ENCODE peak calls at places on chromosome 1, in seven cellular contexts. R is mucosa of descending colon, Q is thoracic aorta, S is dorsolateral prefrontal cortex, Y is BE2C, W is fibroblast of lung, T is kidney epithelial cell. G is an unnamed sample.

GRCh38 chr1:90357980-90358379 is 359.1 kb downstream of the BARHL2 start:
- DNase-seq in R (no peak), Y (no peak), W (no peak), Q (no peak), S (no peak), T (no peak), G (no peak)

GRCh38 chr1:97094257-97094972 is 372.8 kb downstream of the PTBP2 start:
- DNase-seq in T (peak), R (no peak), S (no peak), W (peak), Y (no peak), Q (no peak), G (peak)

GRCh38 chr1:30087465-30087864 is 635.9 kb downstream of the MATN1 start:
- DNase-seq in S (no peak), W (no peak), Y (no peak), T (no peak), Q (no peak), R (no peak), G (no peak)

GRCh38 chr1:30962609-30963508 is 54.3 kb upstream of the SDC3 start:
- DNase-seq in W (no peak), T (no peak), S (no peak), Q (no peak), R (no peak), Y (no peak), G (no peak)

GRCh38 chr1:19481826-19482398 is 3.4 kb downstream of the CAPZB start:
- DNase-seq in Y (no peak), S (no peak), W (no peak), Q (no peak), R (no peak), T (no peak), G (no peak)

GRCh38 chr1:98360864-98361263 is 300.7 kb upstream of the SNX7 start:
- DNase-seq in S (no peak), Q (no peak), W (no peak), T (no peak), Y (no peak), R (no peak), G (no peak)

GRCh38 chr1:93554883-93555872 is 107.3 kb downstream of the FNBP1L start:
- DNase-seq in Y (no peak), S (no peak), T (no peak), R (no peak), W (no peak), Q (no peak), G (no peak)

GRCh38 chr1:167533851-167534300 is 15.5 kb upstream of the CD247 start:
- DNase-seq in Q (no peak), Y (peak), W (peak), T (no peak), R (peak), S (peak), G (no peak)

GRCh38 chr1:116409751-116410182 is 36.7 kb downstream of the ATP1A1 start:
- DNase-seq in R (no peak), Q (no peak), Y (no peak), S (no peak), W (no peak), T (no peak), G (no peak)

GRCh38 chr1:152707860-152708259 is at the start of gene LCE4A:
- DNase-seq in S (no peak), R (no peak), Q (no peak), Y (no peak), W (no peak), T (no peak), G (no peak)

GRCh38 chr1:237166031-237166430 is 124.0 kb downstream of the RYR2 start:
- DNase-seq in W (no peak), Q (no peak), Y (no peak), T (no peak), S (no peak), R (no peak), G (no peak)

GRCh38 chr1:153534933-153535663 is 693 bp downstream of the S100A6 start:
- DNase-seq in T (no peak), W (peak), S (peak), Y (no peak), R (peak), Q (peak), G (no peak)

GRCh38 chr1:177556163-177556562 is 385.4 kb downstream of the BRINP2 start:
- DNase-seq in W (no peak), Q (no peak), R (no peak), S (no peak), T (no peak), Y (no peak), G (no peak)

GRCh38 chr1:63322248-63322943 is at the start of gene FOXD3:
- DNase-seq in Y (peak), W (no peak), T (no peak), R (peak), S (no peak), Q (no peak), G (no peak)

GRCh38 chr1:92791487-92792058 is 6.7 kb upstream of the EVI5 start:
- DNase-seq in Q (no peak), T (no peak), W (no peak), R (no peak), Y (no peak), S (no peak), G (no peak)

GRCh38 chr1:247102381-247102780 is 1.8 kb downstream of the ZNF669 start:
- DNase-seq in S (no peak), W (peak), R (no peak), Y (no peak), Q (no peak), T (no peak), G (no peak)

GRCh38 chr1:239814306-239814881 is 277.3 kb upstream of the FMN2 start:
- DNase-seq in R (no peak), W (peak), S (peak), T (peak), Y (peak), Q (no peak), G (peak)

GRCh38 chr1:34163792-34164509 is 1.1 kb downstream of the CSMD2 start:
- DNase-seq in T (no peak), R (no peak), S (peak), Q (no peak), Y (no peak), W (peak), G (no peak)

GRCh38 chr1:184368354-184368753 is 18.5 kb upstream of the C1orf21 start:
- DNase-seq in S (no peak), R (no peak), W (no peak), T (no peak), Q (no peak), Y (no peak), G (no peak)

GRCh38 chr1:62406576-62406975 is 30.3 kb upstream of the USP1 start:
- DNase-seq in T (no peak), R (no peak), Q (no peak), Y (no peak), S (no peak), W (no peak), G (no peak)

GRCh38 chr1:230572121-230573083 is 69.9 kb upstream of the COG2 start:
- DNase-seq in Y (no peak), R (peak), S (no peak), W (no peak), T (peak), Q (no peak), G (no peak)

GRCh38 chr1:183259886-183260285 is 73.8 kb downstream of the LAMC2 start:
- DNase-seq in Y (no peak), W (no peak), S (no peak), T (no peak), R (no peak), Q (no peak), G (no peak)

GRCh38 chr1:150981177-150981804 is 801 bp upstream of the ANXA9 start:
- DNase-seq in S (no peak), Q (no peak), W (no peak), T (no peak), R (peak), Y (peak), G (no peak)

GRCh38 chr1:5646486-5646885 is 345.7 kb downstream of the NPHP4 start:
- DNase-seq in Y (no peak), T (no peak), R (no peak), Q (no peak), W (no peak), S (no peak), G (no peak)

GRCh38 chr1:204968946-204969345 is 74.1 kb upstream of the CNTN2 start:
- DNase-seq in Y (no peak), T (no peak), W (no peak), S (no peak), Q (no peak), R (no peak), G (no peak)

GRCh38 chr1:14997646-14998276 is 155.8 kb upstream of the TMEM51 start:
- DNase-seq in Y (no peak), R (no peak), T (no peak), S (no peak), Q (no peak), W (no peak), G (no peak)

GRCh38 chr1:165883056-165883455 is 55.6 kb downstream of the UCK2 start:
- DNase-seq in Q (no peak), R (no peak), T (no peak), S (no peak), Y (no peak), W (peak), G (no peak)

DNA sequence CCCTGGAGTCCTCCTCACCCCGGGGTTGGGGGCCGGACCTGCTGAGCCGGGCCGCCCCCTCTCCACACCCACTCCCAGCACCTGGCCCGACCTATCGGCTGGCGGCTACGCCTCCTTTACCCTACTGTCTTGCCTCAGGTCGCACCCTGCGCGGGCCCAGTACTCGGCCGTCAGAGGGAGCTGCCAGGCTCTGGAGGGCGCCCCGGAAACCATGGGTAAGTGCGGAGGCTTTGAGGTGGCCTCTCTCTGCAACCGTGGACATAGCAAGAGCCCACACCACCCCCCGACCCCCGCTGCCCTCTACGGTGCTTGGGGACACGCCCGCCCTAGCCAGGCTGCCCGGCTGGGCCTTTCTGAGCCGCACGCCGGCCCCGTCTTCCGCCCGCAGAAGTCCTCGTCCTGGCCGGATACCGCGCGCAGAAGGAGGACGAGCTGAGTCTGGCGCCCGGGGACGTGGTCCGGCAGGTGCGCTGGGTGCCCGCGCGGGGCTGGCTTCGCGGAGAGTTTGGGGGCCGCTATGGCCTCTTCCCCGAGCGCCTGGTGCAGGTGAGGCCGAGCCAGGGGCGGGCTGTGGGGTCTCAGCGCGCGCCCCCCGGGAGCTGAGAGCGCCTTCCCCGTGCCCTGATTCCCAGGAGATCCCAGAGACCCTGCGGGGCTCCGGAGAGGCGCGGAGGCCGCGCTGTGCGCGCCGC is at the start of gene SH3D21:
- DNase-seq in T (no peak), Y (peak), S (no peak), R (peak), Q (no peak), W (no peak), G (no peak)
- TF ChIP-seq CTCF in T (peak), Y (no peak), S (no peak), R (no peak), Q (peak), W (peak), G (peak)

DNA sequence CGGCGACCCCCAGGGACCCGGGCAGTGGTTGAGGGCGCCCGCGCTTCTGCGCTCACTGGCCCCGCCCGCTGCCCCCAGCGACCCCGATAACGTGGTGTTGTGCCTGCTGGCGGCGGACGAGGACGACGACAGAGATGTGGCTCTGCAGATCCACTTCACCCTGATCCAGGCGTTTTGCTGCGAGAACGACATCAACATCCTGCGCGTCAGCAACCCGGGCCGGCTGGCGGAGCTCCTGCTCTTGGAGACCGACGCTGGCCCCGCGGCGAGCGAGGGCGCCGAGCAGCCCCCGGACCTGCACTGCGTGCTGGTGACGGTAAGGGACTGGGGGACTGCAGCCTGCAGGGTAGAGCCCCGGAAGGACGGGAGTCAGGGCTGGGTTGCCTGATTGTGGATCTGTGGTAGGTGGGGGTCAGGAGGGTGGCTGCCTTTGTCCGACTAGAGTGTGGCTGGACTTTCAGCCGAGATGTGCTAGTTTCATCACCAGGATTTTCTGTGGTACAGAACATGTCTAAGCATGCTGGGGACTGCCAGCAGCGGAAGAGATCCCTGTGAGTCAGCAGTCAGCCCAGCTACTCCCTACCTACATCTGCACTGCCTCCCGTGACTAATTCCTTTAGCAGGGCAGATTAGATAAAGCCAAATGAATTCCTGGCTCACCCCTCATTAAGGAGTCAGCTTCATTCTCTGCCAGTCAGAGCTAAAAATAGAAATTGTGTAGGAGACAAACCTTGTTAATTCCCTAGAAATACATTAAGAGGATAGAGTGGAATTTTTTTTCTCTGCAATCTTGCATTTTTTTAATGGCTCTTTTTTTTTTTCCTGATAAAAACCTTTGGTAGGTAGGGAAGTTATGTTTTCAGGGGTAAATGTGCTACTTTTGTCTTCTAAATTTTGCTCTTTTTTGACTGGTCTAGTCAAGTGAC is 1.5 kb downstream of the GADD45A start:
- DNase-seq in Q (peak), Y (peak), R (peak), T (peak), W (peak), S (peak), G (peak)
- TF ChIP-seq CTCF in Q (no peak), Y (peak), R (no peak), T (no peak), W (no peak), S (no peak), G (no peak)

GRCh38 chr1:206482611-206483010 is 12.3 kb downstream of the IKBKE start:
- DNase-seq in S (no peak), W (no peak), Q (no peak), R (no peak), Y (no peak), T (no peak), G (no peak)
- TF ChIP-seq CTCF in S (no peak), W (no peak), Q (no peak), R (no peak), Y (no peak), T (no peak), G (no peak)

GRCh38 chr1:94715311-94715710 is 104.8 kb upstream of the SLC44A3 start:
- DNase-seq in Q (no peak), T (no peak), Y (no peak), W (no peak), R (no peak), S (no peak), G (no peak)

GRCh38 chr1:94713472-94714141 is 106.5 kb upstream of the SLC44A3 start:
- DNase-seq in S (peak), W (peak), Y (no peak), T (peak), Q (peak), R (peak), G (peak)

GRCh38 chr1:94716966-94717365 is 103.2 kb upstream of the SLC44A3 start:
- DNase-seq in W (peak), R (no peak), T (no peak), Y (no peak), Q (no peak), S (no peak), G (no peak)

GRCh38 chr1:94714152-94714551 is 106.0 kb upstream of the SLC44A3 start:
- DNase-seq in R (no peak), W (no peak), Y (no peak), Q (no peak), S (no peak), T (no peak), G (no peak)

DNA sequence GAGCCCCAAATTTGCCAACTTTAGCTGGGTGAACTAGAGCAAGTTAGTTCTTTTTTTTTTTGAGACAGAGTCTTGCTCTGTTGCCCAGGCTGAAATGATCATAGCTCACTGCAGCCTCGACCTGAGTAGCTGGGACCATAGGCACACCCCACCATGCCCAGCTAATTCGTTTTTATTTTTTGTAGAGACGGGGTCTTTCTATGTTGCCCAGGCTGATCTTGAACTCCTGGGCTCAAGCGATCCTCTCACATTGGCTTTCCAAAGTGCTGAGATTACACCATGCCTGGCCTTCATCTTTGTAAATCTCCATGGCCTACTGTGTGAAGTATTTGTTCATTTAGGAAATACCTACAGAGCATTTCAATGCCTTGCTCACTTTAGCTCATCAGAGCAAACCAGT is 105.6 kb upstream of the SLC44A3 start:
- DNase-seq in R (no peak), Q (no peak), W (no peak), S (no peak), Y (no peak), T (no peak), G (no peak)
- TF ChIP-seq CTCF in R (no peak), Q (no peak), W (no peak), S (no peak), Y (no peak), T (no peak), G (no peak)

GRCh38 chr1:162561616-162562451 is at the start of gene UAP1:
- DNase-seq in W (no peak), Y (no peak), Q (no peak), T (no peak), R (no peak), S (no peak), G (no peak)
- TF ChIP-seq CTCF in W (no peak), Y (no peak), Q (no peak), T (no peak), R (no peak), S (no peak), G (no peak)

GRCh38 chr1:40979241-40980067 is at the start of gene CTPS1:
- DNase-seq in Q (peak), W (peak), S (peak), T (peak), R (peak), Y (peak), G (peak)
- TF ChIP-seq CTCF in Q (peak), W (no peak), S (peak), T (peak), R (no peak), Y (no peak), G (peak)

DNA sequence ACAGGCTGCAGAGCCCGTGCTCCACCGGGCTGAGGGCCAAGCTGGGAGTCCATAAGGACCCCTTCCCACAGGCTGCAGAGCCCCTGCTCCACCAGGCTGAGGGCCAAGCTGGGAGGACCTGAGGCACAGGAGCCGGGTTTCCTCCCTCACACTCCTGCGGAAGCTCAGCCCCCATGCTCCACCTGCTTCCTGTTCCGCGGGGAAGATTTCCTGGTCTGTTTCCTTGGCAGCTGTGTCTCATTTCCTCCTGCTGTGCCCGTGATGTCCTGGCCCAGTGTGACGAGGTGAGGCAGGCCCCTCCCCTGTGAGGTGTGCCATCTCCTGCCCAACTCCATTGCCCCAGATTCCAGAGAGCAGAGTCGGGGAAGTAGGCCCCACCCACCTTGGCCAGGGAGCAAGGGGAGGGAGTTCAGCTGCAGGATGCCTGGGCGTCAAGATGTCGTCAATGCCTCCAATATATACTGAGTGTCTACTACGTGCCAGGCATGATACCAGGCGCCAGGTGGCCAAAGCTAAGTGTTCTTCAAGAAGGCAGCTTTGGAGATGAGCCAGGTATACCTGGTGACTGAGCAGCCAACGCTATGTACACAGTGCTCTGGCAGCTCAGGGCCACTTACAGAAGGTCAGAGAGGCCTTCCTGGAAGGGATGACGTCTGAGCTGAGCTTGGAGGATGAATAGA is 58.8 kb downstream of the NAV1 start:
- DNase-seq in T (no peak), Y (peak), S (no peak), W (no peak), Q (no peak), R (peak), G (no peak)
- TF ChIP-seq CTCF in T (no peak), Y (no peak), S (no peak), W (no peak), Q (no peak), R (no peak), G (no peak)

GRCh38 chr1:110452330-110452729 is 1.4 kb downstream of the PROK1 start:
- DNase-seq in Y (no peak), Q (no peak), T (no peak), W (no peak), R (no peak), S (no peak), G (no peak)

GRCh38 chr1:110454328-110454727 is 3.4 kb downstream of the PROK1 start:
- DNase-seq in W (no peak), S (no peak), Q (no peak), R (no peak), T (no peak), Y (no peak), G (no peak)

GRCh38 chr1:110457206-110457605 is 6.3 kb downstream of the PROK1 start:
- DNase-seq in Q (no peak), T (no peak), R (no peak), W (no peak), S (no peak), Y (no peak), G (no peak)

GRCh38 chr1:110453829-110454228 is 2.9 kb downstream of the PROK1 start:
- DNase-seq in S (no peak), T (no peak), Q (no peak), R (no peak), Y (no peak), W (no peak), G (no peak)

DNA sequence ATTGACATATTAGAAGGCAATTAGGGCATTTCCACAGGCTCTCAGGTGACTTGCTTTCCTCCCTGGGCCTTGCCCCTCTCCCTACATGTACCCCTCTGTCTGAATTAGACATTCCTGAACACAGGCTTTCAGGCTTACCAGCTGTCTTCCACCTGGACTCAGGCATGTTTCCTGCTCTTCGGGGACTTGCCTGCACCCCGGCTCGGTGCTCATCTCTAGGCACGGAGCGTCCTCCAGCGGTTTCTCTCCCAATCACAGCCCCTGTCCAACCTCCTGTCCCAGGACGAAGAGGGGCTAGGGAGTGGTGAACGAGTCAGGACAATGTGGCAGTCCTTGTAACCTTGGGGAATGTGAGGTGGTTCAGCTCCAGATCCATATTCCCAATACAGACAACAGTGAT is 4.2 kb downstream of the PROK1 start:
- DNase-seq in S (no peak), Q (no peak), W (no peak), R (no peak), T (no peak), Y (no peak), G (no peak)
- TF ChIP-seq CTCF in S (no peak), Q (no peak), W (peak), R (no peak), T (no peak), Y (no peak), G (no peak)